ENCODE peak calls at places on chromosomes 11 and 22, in eight cellular contexts. O, L, E, V, T, B, G and M are unnamed samples.

GRCh38 chr22:42635531-42635930 is 4.9 kb downstream of the ATP5MGL start:
- DNase-seq in O (no peak), L (no peak), E (no peak), V (no peak), T (no peak), B (peak), G (no peak), M (peak)

GRCh38 chr11:117273550-117274289 is 17.4 kb upstream of the BACE1-AS start:
- DNase-seq in O (no peak), L (no peak), E (no peak), V (no peak), T (no peak), B (no peak), G (no peak), M (peak)

GRCh38 chr11:62851807-62852522 is 12.6 kb upstream of the WDR74 start:
- DNase-seq in O (no peak), L (no peak), E (no peak), V (no peak), T (no peak), B (no peak), G (no peak), M (no peak)

GRCh38 chr11:69131644-69132300 is 24.0 kb upstream of the SMIM38 start:
- DNase-seq in O (peak), L (no peak), E (peak), V (peak), T (peak), B (peak), G (no peak), M (peak)

GRCh38 chr11:70364745-70365535 is 33.4 kb upstream of the CTTN start:
- DNase-seq in O (no peak), L (peak), E (no peak), V (no peak), T (peak), B (no peak), G (peak), M (no peak)

GRCh38 chr22:38214248-38215056 is 12.7 kb downstream of the MAFF start:
- DNase-seq in O (peak), L (peak), E (peak), V (peak), T (peak), B (peak), G (peak), M (peak)

GRCh38 chr11:113124578-113124977 is 163.4 kb downstream of the NCAM1 start:
- DNase-seq in O (no peak), L (no peak), E (no peak), V (no peak), T (no peak), B (no peak), G (no peak), M (no peak)

GRCh38 chr11:44753965-44754645 is 27.3 kb downstream of the TSPAN18 start:
- DNase-seq in O (no peak), L (no peak), E (no peak), V (no peak), T (no peak), B (no peak), G (no peak), M (no peak)

GRCh38 chr22:42877597-42878340 is 20.7 kb upstream of the ARFGAP3 start:
- DNase-seq in O (peak), L (no peak), E (peak), V (no peak), T (no peak), B (no peak), G (no peak), M (no peak)

GRCh38 chr11:2303627-2304155 is 1.9 kb downstream of the TSPAN32 start:
- DNase-seq in O (peak), L (no peak), E (peak), V (no peak), T (no peak), B (peak), G (no peak), M (no peak)

GRCh38 chr11:64920124-64920523 is 3.1 kb upstream of the ATG2A start:
- DNase-seq in O (no peak), L (no peak), E (no peak), V (no peak), T (no peak), B (no peak), G (no peak), M (no peak)